ENCODE peak calls at places on chromosomes 2 and 18, in seven cellular contexts. U is adrenal gland, Q is left ventricle myocardium inferior, K is heart right ventricle, O is OCI-LY7, S is fibroblast of mammary gland, P is psoas muscle. V is an unnamed sample.

GRCh38 chr2:133806564-133806963 is 238.3 kb upstream of the NCKAP5 start:
- DNase-seq in U (no peak), Q (no peak), K (no peak), O (no peak), S (no peak), P (no peak), V (no peak)

GRCh38 chr2:68253211-68254068 is 1.1 kb upstream of the PPP3R1 start:
- DNase-seq in U (no peak), Q (no peak), K (no peak), O (peak), S (peak), P (no peak), V (no peak)

GRCh38 chr18:45559258-45559657 is 56.0 kb upstream of the SLC14A2 start:
- DNase-seq in U (no peak), Q (no peak), K (no peak), O (no peak), S (no peak), P (no peak), V (no peak)

GRCh38 chr2:206836722-206837121 is 71.3 kb downstream of the FASTKD2 start:
- DNase-seq in U (no peak), Q (no peak), K (no peak), O (no peak), S (no peak), P (no peak), V (no peak)

GRCh38 chr2:54558188-54558975 is 102.3 kb downstream of the SPTBN1 start:
- DNase-seq in U (peak), Q (peak), K (peak), O (peak), S (peak), P (peak), V (no peak)

GRCh38 chr2:71604709-71605085 is 151.3 kb downstream of the DYSF start:
- DNase-seq in U (no peak), Q (no peak), K (no peak), O (no peak), S (no peak), P (no peak), V (no peak)

GRCh38 chr18:67367540-67367939 is 149.0 kb downstream of the DSEL start:
- DNase-seq in U (no peak), Q (no peak), K (no peak), O (no peak), S (peak), P (no peak), V (no peak)

GRCh38 chr2:23757686-23758433 is 169.1 kb downstream of the ATAD2B start:
- DNase-seq in U (peak), Q (no peak), K (no peak), O (no peak), S (peak), P (no peak), V (peak)

GRCh38 chr2:24768601-24769000 is 24.6 kb downstream of the PTRHD1 start:
- DNase-seq in U (peak), Q (peak), K (peak), O (no peak), S (no peak), P (no peak), V (no peak)

GRCh38 chr2:178514664-178515063 is 34.4 kb downstream of the PLEKHA3 start:
- DNase-seq in U (no peak), Q (no peak), K (no peak), O (no peak), S (peak), P (no peak), V (peak)

GRCh38 chr2:234488913-234489451 is 7.9 kb downstream of the ARL4C start:
- DNase-seq in U (no peak), Q (no peak), K (no peak), O (peak), S (no peak), P (no peak), V (no peak)

GRCh38 chr2:127753374-127753773 is 52.1 kb downstream of the SFT2D3 start:
- DNase-seq in U (no peak), Q (no peak), K (no peak), O (no peak), S (no peak), P (no peak), V (no peak)

GRCh38 chr18:55763805-55764204 is 175.8 kb upstream of the TCF4 start:
- DNase-seq in U (no peak), Q (no peak), K (no peak), O (no peak), S (no peak), P (no peak), V (no peak)

GRCh38 chr2:199488772-199489400 is 31.1 kb upstream of the SATB2 start:
- DNase-seq in U (peak), Q (no peak), K (no peak), O (peak), S (peak), P (peak), V (peak)

GRCh38 chr2:28047698-28048097 is 157.2 kb downstream of the BABAM2 start:
- DNase-seq in U (no peak), Q (no peak), K (no peak), O (no peak), S (peak), P (no peak), V (peak)

GRCh38 chr18:40346146-40346545 is 1608.9 kb upstream of the PIK3C3 start:
- DNase-seq in U (no peak), Q (no peak), K (no peak), O (no peak), S (peak), P (no peak), V (no peak)

GRCh38 chr2:222613715-222614331 is 42.1 kb downstream of the FARSB start:
- DNase-seq in U (peak), Q (no peak), K (no peak), O (peak), S (peak), P (no peak), V (peak)

GRCh38 chr18:61350578-61350977 is 17.3 kb downstream of the CDH20 start:
- DNase-seq in U (no peak), Q (no peak), K (no peak), O (no peak), S (peak), P (no peak), V (no peak)

GRCh38 chr18:49704334-49704733 is 109.0 kb downstream of the ACAA2 start:
- DNase-seq in U (no peak), Q (no peak), K (no peak), O (no peak), S (no peak), P (no peak), V (no peak)

GRCh38 chr2:38652431-38653273 is 13.3 kb upstream of the GALM start:
- DNase-seq in U (peak), Q (no peak), K (no peak), O (no peak), S (no peak), P (no peak), V (no peak)

GRCh38 chr2:150555957-150556356 is 68.5 kb upstream of the RND3 start:
- DNase-seq in U (no peak), Q (no peak), K (no peak), O (no peak), S (no peak), P (no peak), V (no peak)

GRCh38 chr2:22167256-22167655 is 1043.5 kb downstream of the TDRD15 start:
- DNase-seq in U (no peak), Q (no peak), K (no peak), O (no peak), S (no peak), P (no peak), V (no peak)

GRCh38 chr2:105418527-105418926 is 19.7 kb upstream of the FHL2 start:
- DNase-seq in U (no peak), Q (no peak), K (no peak), O (no peak), S (no peak), P (no peak), V (no peak)

GRCh38 chr2:231263118-231263831 is 64.8 kb downstream of the ARMC9 start:
- DNase-seq in U (no peak), Q (no peak), K (no peak), O (no peak), S (no peak), P (no peak), V (no peak)

GRCh38 chr18:59918320-59918755 is 18.5 kb downstream of the PMAIP1 start:
- DNase-seq in U (peak), Q (peak), K (peak), O (peak), S (peak), P (peak), V (peak)

GRCh38 chr2:241532168-241532567 is 23.8 kb upstream of the STK25 start:
- DNase-seq in U (no peak), Q (no peak), K (no peak), O (no peak), S (no peak), P (no peak), V (no peak)

GRCh38 chr2:128630974-128631697 is 312.5 kb upstream of the HS6ST1 start:
- DNase-seq in U (peak), Q (no peak), K (no peak), O (no peak), S (no peak), P (no peak), V (no peak)

DNA sequence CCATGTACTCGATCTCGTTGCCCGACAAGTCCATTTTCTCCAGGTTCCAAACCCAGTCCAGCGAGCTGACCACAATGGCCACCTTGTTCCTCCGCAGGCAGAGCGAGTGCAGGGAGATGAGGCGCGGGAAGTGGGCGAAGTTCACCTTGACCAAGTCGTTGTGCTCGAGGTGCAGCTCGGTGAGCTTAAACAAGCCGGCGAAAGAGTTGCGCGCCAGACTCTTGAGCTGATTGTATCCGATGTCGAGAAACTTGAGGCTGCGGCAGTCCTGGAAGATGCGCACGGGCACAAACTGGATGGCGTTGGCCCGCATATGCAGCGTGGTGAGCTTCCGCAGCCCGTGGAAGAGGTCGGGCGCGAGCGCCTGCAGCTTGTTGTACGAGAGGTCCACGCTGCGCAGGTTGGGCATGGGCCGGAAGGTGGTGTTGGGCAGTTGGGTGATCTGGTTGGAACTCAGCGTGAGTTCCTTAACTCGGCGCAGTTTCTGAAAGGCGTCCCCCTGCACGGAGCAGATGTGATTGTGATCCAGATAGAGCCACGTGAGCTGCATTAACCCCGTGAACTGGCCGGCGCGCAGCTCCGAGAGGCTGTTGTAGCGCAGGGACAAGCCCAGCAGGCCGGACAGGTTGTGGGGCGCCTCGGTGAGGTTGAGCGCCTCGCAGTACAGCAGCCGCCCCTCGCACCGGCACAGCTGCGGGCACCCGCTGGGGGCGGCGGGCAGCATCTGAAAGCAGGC is 1.4 kb downstream of the LRRTM1 start:
- DNase-seq in U (no peak), Q (no peak), K (no peak), O (no peak), S (peak), P (peak), V (no peak)
- H3K4me3 ChIP-seq in U (no peak), Q (peak), K (peak), O (no peak), S (no peak), P (peak), V (peak)

GRCh38 chr18:33838084-33838483 is 260.1 kb downstream of the ASXL3 start:
- DNase-seq in U (no peak), Q (no peak), K (no peak), O (no peak), S (no peak), P (no peak), V (no peak)

GRCh38 chr18:33835419-33835818 is 257.4 kb downstream of the ASXL3 start:
- DNase-seq in U (no peak), Q (no peak), K (no peak), O (no peak), S (no peak), P (no peak), V (no peak)

GRCh38 chr18:33837191-33837590 is 259.2 kb downstream of the ASXL3 start:
- DNase-seq in U (no peak), Q (no peak), K (no peak), O (no peak), S (no peak), P (no peak), V (no peak)

GRCh38 chr18:33841221-33841967 is 263.4 kb downstream of the ASXL3 start:
- DNase-seq in U (no peak), Q (no peak), K (no peak), O (peak), S (no peak), P (no peak), V (no peak)

GRCh38 chr18:33839452-33840225 is 261.6 kb downstream of the ASXL3 start:
- DNase-seq in U (no peak), Q (no peak), K (no peak), O (peak), S (peak), P (no peak), V (peak)
- TF ChIP-seq CTCF in U (peak), Q (peak), K (peak), O (peak), S (peak), P (peak), V (peak)

GRCh38 chr2:56357655-56358295 is 174.0 kb downstream of the CCDC85A start:
- DNase-seq in U (no peak), Q (no peak), K (no peak), O (no peak), S (peak), P (no peak), V (peak)

GRCh38 chr2:56364902-56365301 is 181.1 kb downstream of the CCDC85A start:
- DNase-seq in U (no peak), Q (no peak), K (no peak), O (no peak), S (no peak), P (no peak), V (no peak)

DNA sequence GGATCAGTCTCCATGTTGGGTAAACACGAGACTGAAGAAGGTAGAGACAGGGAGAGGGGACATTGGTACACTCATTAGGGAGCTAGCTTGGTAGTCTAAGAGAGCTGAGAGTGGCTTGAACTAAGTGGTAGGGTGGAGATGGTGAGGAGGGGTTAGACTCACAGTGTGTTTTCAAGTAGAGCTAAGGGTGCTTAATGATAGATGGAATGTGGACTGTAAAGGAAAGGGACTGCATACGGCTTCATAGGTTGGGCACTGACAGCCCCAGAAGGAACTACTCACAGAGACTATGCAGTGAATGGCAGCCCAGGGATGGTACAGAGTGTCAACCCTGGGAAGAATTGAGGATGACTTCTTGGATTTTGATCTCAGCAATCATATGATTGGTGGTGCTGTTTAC is 178.1 kb downstream of the CCDC85A start:
- DNase-seq in U (no peak), Q (no peak), K (no peak), O (no peak), S (no peak), P (no peak), V (no peak)
- H3K4me3 ChIP-seq in U (no peak), Q (no peak), K (no peak), O (no peak), S (no peak), P (no peak), V (no peak)

DNA sequence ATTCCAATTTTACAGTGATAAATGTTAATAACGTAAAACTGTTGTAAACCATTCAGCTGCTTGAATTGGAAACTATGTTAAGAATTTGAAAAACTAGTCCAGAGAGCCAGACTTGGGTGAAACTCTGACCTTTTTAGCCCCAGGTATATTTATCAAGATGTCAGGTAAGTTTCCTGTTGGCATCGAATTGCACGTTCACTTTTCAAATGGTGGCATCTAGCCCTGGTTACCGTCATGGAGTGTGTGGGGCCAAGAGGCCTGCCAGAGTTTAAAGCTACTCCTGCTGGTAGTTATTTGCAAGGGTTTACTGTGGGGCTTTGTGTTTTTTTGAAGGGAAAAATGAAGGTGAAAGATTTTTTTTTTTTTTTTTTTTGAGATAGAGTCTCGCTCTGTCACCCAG is 109.9 kb downstream of the WDSUB1 start:
- DNase-seq in U (no peak), Q (no peak), K (no peak), O (no peak), S (no peak), P (no peak), V (peak)
- TF ChIP-seq CTCF in U (no peak), Q (no peak), K (no peak), O (no peak), S (no peak), P (no peak), V (peak)